ENCODE peak calls at places on chromosome 11, in ten cellular contexts. E, B, O, V, R, L, F, J, P and T are unnamed samples.

GRCh38 chr11:6474806-6475500 is 1.2 kb upstream of the TRIM3 start:
- DNase-seq in E (no peak), B (no peak), O (peak), V (no peak), R (no peak), L (no peak), F (no peak), J (no peak), P (no peak), T (no peak)

GRCh38 chr11:19680824-19681368 is 31.7 kb upstream of the NAV2 start:
- DNase-seq in E (no peak), B (no peak), O (no peak), V (no peak), R (no peak), L (no peak), F (no peak), J (no peak), P (no peak), T (no peak)

GRCh38 chr11:9722893-9723292 is 59.0 kb downstream of the SWAP70 start:
- DNase-seq in E (no peak), B (no peak), O (no peak), V (no peak), R (no peak), L (no peak), F (no peak), J (no peak), P (no peak), T (no peak)

GRCh38 chr11:76233196-76233921 is 27.1 kb upstream of the WNT11 start:
- DNase-seq in E (no peak), B (no peak), O (no peak), V (no peak), R (no peak), L (no peak), F (no peak), J (no peak), P (no peak), T (no peak)

GRCh38 chr11:77056814-77057402 is 9.9 kb upstream of the CAPN5 start:
- DNase-seq in E (no peak), B (no peak), O (no peak), V (no peak), R (no peak), L (no peak), F (no peak), J (no peak), P (no peak), T (no peak)

GRCh38 chr11:69657456-69657910 is 16.5 kb downstream of the CCND1 start:
- DNase-seq in E (peak), B (no peak), O (no peak), V (no peak), R (no peak), L (no peak), F (no peak), J (no peak), P (no peak), T (no peak)

GRCh38 chr11:9219572-9219971 is 45.6 kb downstream of the DENND5A start:
- DNase-seq in E (no peak), B (no peak), O (no peak), V (no peak), R (peak), L (no peak), F (no peak), J (no peak), P (no peak), T (no peak)

GRCh38 chr11:132312161-132312560 is 941.7 kb downstream of the NTM start:
- DNase-seq in E (no peak), B (no peak), O (no peak), V (no peak), R (no peak), L (no peak), F (no peak), J (no peak), P (no peak), T (no peak)

GRCh38 chr11:78228467-78228866 is 39.7 kb downstream of the USP35 start:
- DNase-seq in E (no peak), B (no peak), O (no peak), V (peak), R (no peak), L (peak), F (no peak), J (no peak), P (no peak), T (peak)

GRCh38 chr11:64048042-64048854 is 12.5 kb downstream of the FLRT1 start:
- DNase-seq in E (no peak), B (no peak), O (no peak), V (no peak), R (no peak), L (no peak), F (peak), J (no peak), P (no peak), T (no peak)

GRCh38 chr11:114382509-114382908 is 17.8 kb downstream of the C11orf71 start:
- DNase-seq in E (no peak), B (no peak), O (no peak), V (no peak), R (no peak), L (no peak), F (no peak), J (no peak), P (no peak), T (no peak)

GRCh38 chr11:93614111-93614784 is 47.2 kb upstream of the CEP295 start:
- DNase-seq in E (no peak), B (no peak), O (no peak), V (no peak), R (no peak), L (peak), F (no peak), J (no peak), P (no peak), T (no peak)

GRCh38 chr11:85725510-85726258 is 39.7 kb upstream of the CCDC89 start:
- DNase-seq in E (no peak), B (no peak), O (no peak), V (no peak), R (no peak), L (no peak), F (no peak), J (no peak), P (no peak), T (no peak)

GRCh38 chr11:30753504-30753903 is 167.4 kb upstream of the MPPED2 start:
- DNase-seq in E (no peak), B (no peak), O (no peak), V (no peak), R (no peak), L (no peak), F (no peak), J (no peak), P (no peak), T (no peak)

GRCh38 chr11:68150029-68150428 is 28.8 kb upstream of the CHKA start:
- DNase-seq in E (peak), B (no peak), O (no peak), V (peak), R (no peak), L (peak), F (no peak), J (peak), P (no peak), T (no peak)

GRCh38 chr11:2420502-2421225 is 20.1 kb downstream of the TSSC4 start:
- DNase-seq in E (peak), B (peak), O (no peak), V (peak), R (peak), L (peak), F (peak), J (peak), P (peak), T (peak)

GRCh38 chr11:38014405-38014804 is 1416.4 kb upstream of the RAG2 start:
- DNase-seq in E (no peak), B (no peak), O (no peak), V (no peak), R (no peak), L (no peak), F (no peak), J (no peak), P (no peak), T (no peak)

GRCh38 chr11:45698777-45699497 is 33.5 kb upstream of the CHST1 start:
- DNase-seq in E (no peak), B (no peak), O (no peak), V (no peak), R (no peak), L (no peak), F (no peak), J (no peak), P (no peak), T (no peak)

GRCh38 chr11:75858613-75859012 is 43.6 kb downstream of the UVRAG start:
- DNase-seq in E (no peak), B (no peak), O (no peak), V (no peak), R (no peak), L (no peak), F (no peak), J (no peak), P (no peak), T (no peak)

GRCh38 chr11:8828580-8829358 is 82.2 kb upstream of the AKIP1 start:
- DNase-seq in E (no peak), B (no peak), O (no peak), V (no peak), R (no peak), L (no peak), F (no peak), J (no peak), P (no peak), T (no peak)

GRCh38 chr11:105100206-105100605 is 39.4 kb downstream of the CARD18 start:
- DNase-seq in E (no peak), B (no peak), O (no peak), V (no peak), R (no peak), L (no peak), F (no peak), J (no peak), P (no peak), T (no peak)

GRCh38 chr11:12777208-12777874 is 103.1 kb downstream of the TEAD1 start:
- DNase-seq in E (no peak), B (no peak), O (no peak), V (no peak), R (no peak), L (no peak), F (no peak), J (no peak), P (no peak), T (no peak)

GRCh38 chr11:35147273-35147672 is 8.3 kb downstream of the CD44 start:
- DNase-seq in E (no peak), B (no peak), O (no peak), V (no peak), R (no peak), L (no peak), F (no peak), J (no peak), P (no peak), T (no peak)

GRCh38 chr11:23406131-23406819 is 546.0 kb upstream of the CCDC179 start:
- DNase-seq in E (peak), B (no peak), O (peak), V (no peak), R (no peak), L (no peak), F (no peak), J (peak), P (no peak), T (no peak)

GRCh38 chr11:61777234-61778090 is 14.9 kb downstream of the TMEM258 start:
- DNase-seq in E (no peak), B (no peak), O (no peak), V (no peak), R (no peak), L (no peak), F (peak), J (peak), P (peak), T (peak)

GRCh38 chr11:8267831-8268529 is 4.3 kb upstream of the LMO1 start:
- DNase-seq in E (no peak), B (peak), O (no peak), V (peak), R (peak), L (no peak), F (peak), J (peak), P (no peak), T (no peak)

GRCh38 chr11:119318240-119319135 is 1.6 kb upstream of the MCAM start:
- DNase-seq in E (no peak), B (no peak), O (no peak), V (no peak), R (peak), L (no peak), F (no peak), J (no peak), P (peak), T (peak)

GRCh38 chr11:85783758-85784157 is 27.2 kb downstream of the SYTL2 start:
- DNase-seq in E (no peak), B (no peak), O (no peak), V (no peak), R (no peak), L (no peak), F (no peak), J (peak), P (no peak), T (no peak)

GRCh38 chr11:95119361-95120060 is 29.9 kb downstream of the ENDOD1 start:
- DNase-seq in E (no peak), B (no peak), O (no peak), V (no peak), R (no peak), L (no peak), F (no peak), J (no peak), P (no peak), T (no peak)

GRCh38 chr11:101470881-101471535 is 112.8 kb downstream of the TRPC6 start:
- DNase-seq in E (no peak), B (no peak), O (no peak), V (no peak), R (no peak), L (no peak), F (no peak), J (no peak), P (no peak), T (no peak)

GRCh38 chr11:15159085-15159484 is 44.4 kb downstream of the INSC start:
- DNase-seq in E (no peak), B (no peak), O (no peak), V (peak), R (no peak), L (peak), F (no peak), J (no peak), P (no peak), T (peak)
- TF ChIP-seq CTCF in E (no peak), B (no peak), O (peak), V (peak), R (no peak), L (peak), F (peak), J (no peak), P (peak), T (peak)

GRCh38 chr11:27120211-27120610 is 79.6 kb downstream of the BBOX1 start:
- DNase-seq in E (no peak), B (no peak), O (no peak), V (no peak), R (no peak), L (no peak), F (no peak), J (no peak), P (no peak), T (no peak)

GRCh38 chr11:27119396-27119795 is 78.8 kb downstream of the BBOX1 start:
- DNase-seq in E (no peak), B (no peak), O (no peak), V (no peak), R (no peak), L (no peak), F (no peak), J (no peak), P (no peak), T (no peak)

GRCh38 chr11:27124514-27125264 is 84.1 kb downstream of the BBOX1 start:
- DNase-seq in E (no peak), B (no peak), O (no peak), V (no peak), R (no peak), L (no peak), F (no peak), J (no peak), P (no peak), T (no peak)
- TF ChIP-seq CTCF in E (peak), B (no peak), O (peak), V (no peak), R (no peak), L (no peak), F (no peak), J (no peak), P (no peak), T (no peak)

GRCh38 chr11:36258730-36259360 is 30.4 kb downstream of the COMMD9 start:
- DNase-seq in E (no peak), B (no peak), O (peak), V (peak), R (peak), L (peak), F (peak), J (peak), P (peak), T (peak)
- TF ChIP-seq CTCF in E (peak), B (peak), O (peak), V (peak), R (peak), L (peak), F (peak), J (no peak), P (peak), T (peak)

GRCh38 chr11:113162590-113162961 is 151.8 kb upstream of the TTC12 start:
- DNase-seq in E (no peak), B (no peak), O (peak), V (no peak), R (no peak), L (no peak), F (no peak), J (no peak), P (no peak), T (no peak)
- TF ChIP-seq CTCF in E (no peak), B (no peak), O (no peak), V (no peak), R (no peak), L (no peak), F (no peak), J (no peak), P (no peak), T (no peak)